ENCODE peak calls at places on chromosome 14, in seven cellular contexts. U is endothelial cell of umbilical vein, K is HCT116, G is NB4, E is WTC11, O is HepG2, W is A549. P is an unnamed sample.

GRCh38 chr14:96166475-96167223 is 38.0 kb upstream of the BDKRB2 start:
- DNase-seq in U (no peak), K (no peak), G (no peak), E (no peak), O (no peak), W (no peak), P (no peak)

GRCh38 chr14:61598980-61599379 is 96.3 kb upstream of the HIF1A start:
- DNase-seq in U (peak; percentile 85), K (no peak), G (peak; percentile 48), E (no peak), O (peak; percentile 50), W (no peak), P (no peak)

GRCh38 chr14:63949696-63950095 is 96.9 kb downstream of the SYNE2 start:
- DNase-seq in U (no peak), K (no peak), G (no peak), E (no peak), O (no peak), W (no peak), P (no peak)

GRCh38 chr14:96858643-96859042 is 61.5 kb downstream of the VRK1 start:
- DNase-seq in U (no peak), K (no peak), G (no peak), E (no peak), O (no peak), W (no peak), P (no peak)

GRCh38 chr14:66539034-66539433 is 31.1 kb downstream of the GPHN start:
- DNase-seq in U (no peak), K (no peak), G (no peak), E (no peak), O (no peak), W (no peak), P (peak; percentile 10)

GRCh38 chr14:21001218-21001617 is 2.1 kb downstream of the SLC39A2 start:
- DNase-seq in U (no peak), K (no peak), G (no peak), E (peak; percentile 36), O (no peak), W (no peak), P (no peak)

GRCh38 chr14:61620130-61620946 is 75.0 kb upstream of the HIF1A start:
- DNase-seq in U (peak; percentile 62), K (no peak), G (no peak), E (no peak), O (peak; percentile 32), W (no peak), P (no peak)

GRCh38 chr14:92986254-92987147 is 63.6 kb downstream of the CHGA start:
- DNase-seq in U (peak; percentile 27), K (no peak), G (no peak), E (no peak), O (peak; percentile 92), W (peak; percentile 53), P (peak; percentile 69)

GRCh38 chr14:27739657-27740156 is 1026.9 kb upstream of the FOXG1 start:
- DNase-seq in U (no peak), K (no peak), G (no peak), E (no peak), O (no peak), W (no peak), P (no peak)

GRCh38 chr14:59631237-59631636 is 54.6 kb upstream of the CCDC175 start:
- DNase-seq in U (no peak), K (no peak), G (peak; percentile 7), E (peak; percentile 40), O (peak; percentile 9), W (no peak), P (peak; percentile 39)

GRCh38 chr14:34450542-34450915 is 11.5 kb downstream of the SPTSSA start:
- DNase-seq in U (peak; percentile 20), K (no peak), G (no peak), E (no peak), O (peak; percentile 95), W (no peak), P (no peak)

GRCh38 chr14:51386983-51387730 is 147.1 kb downstream of the TMX1 start:
- DNase-seq in U (peak; percentile 35), K (no peak), G (peak; percentile 2), E (no peak), O (no peak), W (no peak), P (no peak)

GRCh38 chr14:64947710-64948611 is 5.4 kb upstream of the GPX2 start:
- DNase-seq in U (no peak), K (no peak), G (no peak), E (no peak), O (peak; percentile 85), W (no peak), P (no peak)

GRCh38 chr14:104213301-104214034 is 75.1 kb downstream of the KIF26A start:
- DNase-seq in U (no peak), K (no peak), G (no peak), E (no peak), O (no peak), W (no peak), P (no peak)
- TF ChIP-seq MAX in U (no peak), K (no peak), G (no peak), E (no peak), O (no peak), W (no peak), P (no peak)

GRCh38 chr14:74963178-74963704 is 7.8 kb upstream of the PGF start:
- DNase-seq in U (no peak), K (no peak), G (no peak), E (no peak), O (no peak), W (no peak), P (peak; percentile 60)

GRCh38 chr14:74964787-74965769 is 9.7 kb upstream of the PGF start:
- DNase-seq in U (peak; percentile 65), K (no peak), G (no peak), E (no peak), O (no peak), W (no peak), P (no peak)

GRCh38 chr14:74967618-74968017 is 12.2 kb upstream of the PGF start:
- DNase-seq in U (no peak), K (no peak), G (no peak), E (no peak), O (no peak), W (no peak), P (no peak)

GRCh38 chr14:74963705-74964271 is 8.4 kb upstream of the PGF start:
- DNase-seq in U (no peak), K (no peak), G (no peak), E (no peak), O (no peak), W (no peak), P (no peak)

GRCh38 chr14:74965770-74966153 is 10.4 kb upstream of the PGF start:
- DNase-seq in U (peak; percentile 56), K (no peak), G (no peak), E (no peak), O (no peak), W (no peak), P (no peak)
- TF ChIP-seq MAX in U (no peak), K (no peak), G (no peak), E (no peak), O (no peak), W (no peak), P (no peak)

DNA sequence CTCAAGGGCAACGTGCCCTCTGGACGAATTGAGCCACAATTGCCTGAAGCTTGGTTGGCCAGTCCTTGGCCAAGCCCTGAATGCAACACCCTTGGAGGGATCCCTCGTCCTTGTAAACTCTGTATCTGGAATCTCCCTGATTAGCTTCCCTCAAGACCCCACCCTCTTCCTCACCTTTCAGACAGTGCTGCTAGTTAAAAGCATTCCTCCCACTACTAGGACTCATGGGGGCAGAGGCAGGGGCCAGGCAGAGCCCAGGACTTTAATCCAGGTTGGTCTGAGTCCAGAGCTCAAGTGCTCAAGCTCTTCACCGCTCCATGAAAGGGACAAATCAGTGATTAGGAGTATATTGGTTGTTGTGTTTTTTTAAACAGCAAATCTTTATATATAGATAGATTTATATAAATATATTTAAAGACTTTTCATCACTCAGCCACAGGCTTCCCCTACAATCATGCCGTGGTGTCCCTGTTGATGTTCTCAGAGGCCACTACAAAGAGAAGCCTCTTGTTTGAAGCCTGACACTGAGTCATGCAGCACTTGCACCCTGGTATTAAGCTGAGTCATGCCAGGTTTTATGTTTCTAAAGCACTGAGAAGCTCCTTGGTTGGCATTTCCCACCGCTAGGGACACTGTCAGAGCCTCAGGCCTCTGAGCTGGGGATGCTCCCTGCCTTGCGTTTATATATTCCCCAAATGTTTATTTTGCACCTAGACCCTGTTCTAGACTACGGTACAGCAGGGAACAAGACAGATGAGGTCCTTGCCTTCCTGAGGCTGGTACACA is 53.8 kb upstream of the GSC start:
- DNase-seq in U (no peak), K (peak; percentile 76), G (peak; percentile 45), E (no peak), O (peak; percentile 65), W (peak; percentile 31), P (no peak)
- TF ChIP-seq MAX in U (no peak), K (no peak), G (no peak), E (no peak), O (no peak), W (no peak), P (no peak)

DNA sequence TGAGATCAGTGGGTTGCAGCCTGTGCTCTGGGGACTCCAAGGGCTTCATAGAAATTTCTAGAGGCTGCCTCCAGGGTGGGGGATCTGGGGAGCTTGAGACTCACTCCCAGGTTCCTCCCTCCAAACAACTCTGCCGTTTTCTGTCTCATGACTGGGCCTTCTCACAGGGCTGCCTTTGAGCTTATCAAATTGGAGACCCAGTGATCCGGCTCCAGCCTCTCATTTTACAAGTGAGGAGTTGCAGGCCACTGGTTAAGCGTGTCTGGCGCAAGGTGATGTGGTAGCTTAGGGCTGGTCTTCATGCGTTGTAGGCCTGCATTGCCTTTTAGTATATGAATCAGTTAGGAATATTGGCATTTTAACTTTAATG is 85.9 kb downstream of the SLC25A47 start:
- DNase-seq in U (no peak), K (no peak), G (no peak), E (no peak), O (no peak), W (no peak), P (peak; percentile 50)
- TF ChIP-seq MAX in U (no peak), K (no peak), G (no peak), E (no peak), O (no peak), W (no peak), P (no peak)

P was measured in SK-N-SH.